ENCODE peak calls at places on chromosomes 16 and 17, in seven cellular contexts. Z, S, A, L, D, E and U are unnamed samples.

GRCh38 chr17:6041261-6041660 is 28.9 kb upstream of the WSCD1 start:
- DNase-seq in S (no peak), D (no peak), L (no peak), Z (no peak), E (no peak), A (no peak), U (no peak)

GRCh38 chr16:64440421-64440831 is 681.4 kb downstream of the CDH11 start:
- DNase-seq in E (no peak), Z (no peak), S (no peak), D (no peak), L (peak; percentile 22), A (no peak), U (peak; percentile 24)

GRCh38 chr16:22634913-22635312 is 124.2 kb downstream of the NPIPB5 start:
- DNase-seq in D (no peak), S (no peak), A (no peak), Z (no peak), L (no peak), E (no peak), U (no peak)

GRCh38 chr17:59829217-59830006 is 63.3 kb downstream of the TUBD1 start:
- DNase-seq in D (no peak), A (no peak), L (peak; percentile 56), E (no peak), Z (no peak), S (no peak), U (no peak)

GRCh38 chr17:66416207-66416940 is 114.0 kb downstream of the PRKCA start:
- DNase-seq in Z (no peak), S (no peak), A (no peak), L (no peak), E (no peak), D (no peak), U (no peak)

GRCh38 chr17:12730931-12731521 is 58.3 kb upstream of the ARHGAP44 start:
- DNase-seq in D (no peak), S (peak; percentile 88), E (peak; percentile 79), Z (peak; percentile 70), L (peak; percentile 85), A (peak; percentile 19), U (peak; percentile 34)

GRCh38 chr17:50129303-50129945 is 536 bp downstream of the SAMD14 start:
- DNase-seq in Z (no peak), L (no peak), S (no peak), E (no peak), A (no peak), D (no peak), U (no peak)

GRCh38 chr17:4540224-4541040 is 14.8 kb downstream of the MYBBP1A start:
- DNase-seq in D (no peak), E (peak; percentile 66), S (peak; percentile 56), Z (no peak), L (no peak), A (no peak), U (no peak)

GRCh38 chr16:31365131-31365865 is 10.3 kb downstream of the ITGAX start:
- DNase-seq in D (no peak), S (no peak), E (no peak), Z (peak; percentile 5), L (no peak), A (no peak), U (no peak)

GRCh38 chr17:35210741-35211140 is 16.5 kb upstream of the SLC35G3 start:
- DNase-seq in A (no peak), L (no peak), D (no peak), S (no peak), E (no peak), Z (no peak), U (no peak)

GRCh38 chr17:65260626-65261025 is 123.5 kb downstream of the RGS9 start:
- DNase-seq in S (no peak), A (no peak), L (no peak), E (no peak), D (no peak), Z (no peak), U (no peak)

GRCh38 chr17:78779848-78780247 is 2.2 kb downstream of the CYTH1 start:
- DNase-seq in E (peak; percentile 44), D (no peak), S (no peak), L (no peak), Z (peak; percentile 35), A (no peak), U (no peak)

GRCh38 chr16:85649411-85649977 is 36.4 kb downstream of the GSE1 start:
- DNase-seq in D (no peak), S (no peak), L (no peak), A (no peak), Z (no peak), E (no peak), U (no peak)

GRCh38 chr17:7750321-7750821 is 32.8 kb downstream of the DNAH2 start:
- DNase-seq in D (no peak), L (no peak), E (no peak), A (no peak), Z (no peak), S (no peak), U (no peak)

GRCh38 chr16:57556941-57557541 is 14.6 kb downstream of the ADGRG5 start:
- DNase-seq in D (no peak), S (no peak), Z (peak; percentile 27), E (no peak), A (no peak), L (no peak), U (no peak)

GRCh38 chr16:23967018-23967417 is 131.2 kb downstream of the PRKCB start:
- DNase-seq in A (no peak), L (no peak), S (no peak), D (no peak), E (no peak), Z (no peak), U (no peak)

GRCh38 chr16:89335803-89336485 is 118.4 kb downstream of the ZNF778 start:
- DNase-seq in L (no peak), Z (no peak), D (no peak), S (no peak), A (no peak), E (no peak), U (no peak)

GRCh38 chr16:57941016-57941656 is 29.8 kb downstream of the CNGB1 start:
- DNase-seq in D (no peak), A (peak; percentile 26), L (peak; percentile 57), E (no peak), Z (peak; percentile 65), S (peak; percentile 94), U (peak; percentile 89)

GRCh38 chr16:66295191-66295590 is 71.3 kb upstream of the CDH5 start:
- DNase-seq in A (no peak), Z (no peak), E (peak; percentile 2), L (no peak), D (no peak), S (peak; percentile 22), U (no peak)

GRCh38 chr17:39306509-39307212 is 80.9 kb upstream of the STAC2 start:
- DNase-seq in S (no peak), E (no peak), A (no peak), Z (no peak), L (no peak), D (no peak), U (no peak)

GRCh38 chr17:52383493-52384100 is 225.1 kb upstream of the CA10 start:
- DNase-seq in S (peak; percentile 71), Z (no peak), E (no peak), L (peak; percentile 21), A (no peak), D (no peak), U (no peak)

GRCh38 chr16:66381585-66382170 is 15.2 kb downstream of the CDH5 start:
- DNase-seq in D (no peak), L (no peak), A (no peak), E (no peak), S (no peak), Z (no peak), U (no peak)

DNA sequence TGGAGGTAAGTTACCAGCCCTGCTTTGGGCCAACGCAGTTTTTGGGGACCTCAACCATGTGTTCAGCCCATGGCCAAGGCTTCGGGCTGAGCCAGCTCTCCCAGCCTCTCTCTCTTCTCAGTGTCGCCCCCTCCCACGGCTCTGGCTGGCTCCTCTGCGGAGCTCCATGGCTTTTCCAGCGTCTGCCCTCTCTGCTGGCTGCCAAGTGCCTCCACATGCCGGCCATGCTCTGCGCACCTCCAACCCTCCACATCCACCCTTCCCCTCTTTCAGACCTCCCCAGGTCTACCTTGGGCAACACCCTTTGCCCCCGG is 23.2 kb downstream of the COTL1 start:
- DNase-seq in L (no peak), Z (no peak), A (no peak), E (no peak), S (no peak), D (no peak), U (no peak)
- TF ChIP-seq POLR2A in L (no peak), Z (no peak), A (no peak), E (no peak), S (no peak), D (no peak), U (no peak)

GRCh38 chr16:30052671-30053372 is 12.7 kb upstream of the ALDOA start:
- DNase-seq in A (peak; percentile 88), D (peak; percentile 47), Z (peak; percentile 97), E (peak; percentile 97), L (peak; percentile 95), S (peak; percentile 95), U (peak; percentile 90)
- TF ChIP-seq POLR2A in A (no peak), D (no peak), Z (no peak), E (no peak), L (no peak), S (no peak), U (no peak)

GRCh38 chr17:28480278-28480677 is 6.8 kb downstream of the SLC13A2 start:
- DNase-seq in L (no peak), E (no peak), A (no peak), Z (no peak), D (no peak), S (no peak), U (no peak)

GRCh38 chr17:28476076-28476475 is 2.6 kb downstream of the SLC13A2 start:
- DNase-seq in A (no peak), S (no peak), D (no peak), Z (peak; percentile 9), E (peak; percentile 13), L (no peak), U (no peak)

GRCh38 chr17:28481081-28481571 is 7.7 kb downstream of the SLC13A2 start:
- DNase-seq in Z (no peak), A (no peak), E (no peak), L (no peak), S (no peak), D (no peak), U (no peak)

GRCh38 chr17:28477928-28478327 is 4.5 kb downstream of the SLC13A2 start:
- DNase-seq in A (no peak), L (no peak), S (no peak), D (no peak), Z (no peak), E (no peak), U (no peak)

DNA sequence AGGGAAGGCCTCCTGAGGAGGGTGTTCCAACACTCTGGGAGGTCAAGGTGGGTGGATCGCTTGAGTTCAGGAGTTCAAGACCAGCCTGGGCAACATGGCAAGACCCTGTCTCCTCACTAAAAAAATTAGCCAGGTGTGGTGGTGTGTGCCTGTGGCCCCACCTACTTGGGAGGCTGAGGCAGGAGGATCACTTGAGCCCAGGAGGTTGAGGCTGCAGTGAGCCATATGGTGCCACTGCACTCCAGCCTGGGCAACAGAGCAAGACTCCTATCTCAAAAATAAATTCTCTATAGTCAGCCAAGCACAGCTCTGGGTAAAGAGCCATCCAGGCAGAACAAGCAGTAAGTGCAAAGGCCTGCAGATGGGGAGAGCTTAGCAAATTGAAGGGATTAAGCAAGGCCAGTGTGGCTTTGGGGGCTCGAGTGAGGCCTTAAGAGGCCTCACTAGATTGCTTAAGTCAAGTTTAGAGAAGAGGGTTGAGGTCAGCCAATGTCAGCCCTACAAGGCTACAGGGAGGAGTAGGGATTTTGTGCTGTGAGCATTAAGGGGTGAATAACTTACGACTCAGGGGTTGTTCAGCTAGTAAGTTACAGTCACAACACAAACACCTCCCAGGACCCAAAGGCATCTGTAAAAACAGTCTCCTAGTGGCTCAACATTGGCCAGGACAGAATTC is 5.6 kb downstream of the SLC13A2 start:
- DNase-seq in D (no peak), Z (no peak), A (no peak), L (no peak), E (no peak), S (no peak), U (no peak)
- TF ChIP-seq POLR2A in D (no peak), Z (no peak), A (no peak), L (no peak), E (no peak), S (no peak), U (no peak)

GRCh38 chr17:58082870-58083490 is at the start of gene DYNLL2:
- DNase-seq in D (peak; percentile 75), Z (peak; percentile 89), A (peak; percentile 73), L (peak; percentile 93), E (peak; percentile 97), S (peak; percentile 94), U (peak; percentile 98)
- TF ChIP-seq POLR2A in D (no peak), Z (no peak), A (no peak), L (no peak), E (no peak), S (no peak), U (no peak)